ENCODE peak calls at places on chromosomes 2 and 18, in four cellular contexts. D, F, I and P are unnamed samples.

GRCh38 chr18:74624491-74624890 is 26.8 kb downstream of the ZNF407 start:
- DNase-seq in D (no peak), F (no peak), I (no peak), P (no peak)

GRCh38 chr2:63484481-63484880 is 103.8 kb downstream of the WDPCP start:
- DNase-seq in D (no peak), F (no peak), I (no peak), P (no peak)

GRCh38 chr2:209523778-209524362 is 100.0 kb downstream of the MAP2 start:
- DNase-seq in D (no peak), F (no peak), I (no peak), P (no peak)

GRCh38 chr2:152486737-152487063 is 151.7 kb downstream of the FMNL2 start:
- DNase-seq in D (no peak), F (no peak), I (no peak), P (no peak)

GRCh38 chr2:39140322-39140847 is 19.5 kb upstream of the SOS1 start:
- DNase-seq in D (peak; percentile 80), F (no peak), I (no peak), P (no peak)

GRCh38 chr18:79519751-79520472 is 124.2 kb downstream of the NFATC1 start:
- DNase-seq in D (no peak), F (peak; percentile 35), I (no peak), P (no peak)

GRCh38 chr18:13589316-13589715 is 137.0 kb downstream of the FAM210A start:
- DNase-seq in D (no peak), F (no peak), I (no peak), P (no peak)

GRCh38 chr2:235088608-235089020 is 136.8 kb downstream of the SH3BP4 start:
- DNase-seq in D (peak; percentile 22), F (no peak), I (no peak), P (no peak)

GRCh38 chr2:9097239-9097638 is 93.8 kb upstream of the MBOAT2 start:
- DNase-seq in D (no peak), F (no peak), I (no peak), P (no peak)

GRCh38 chr2:202269585-202269984 is 4.0 kb downstream of the NOP58 start:
- DNase-seq in D (no peak), F (peak; percentile 16), I (peak; percentile 17), P (no peak)

GRCh38 chr18:75168654-75169053 is 40.3 kb downstream of the PTGR3 start:
- DNase-seq in D (no peak), F (no peak), I (no peak), P (no peak)

GRCh38 chr2:215218587-215219577 is 80.5 kb upstream of the ABCA12 start:
- DNase-seq in D (no peak), F (no peak), I (no peak), P (no peak)

GRCh38 chr18:62345909-62346308 is 20.8 kb downstream of the TNFRSF11A start:
- DNase-seq in D (no peak), F (no peak), I (no peak), P (no peak)

GRCh38 chr18:10381516-10381915 is 72.9 kb upstream of the APCDD1 start:
- DNase-seq in D (no peak), F (no peak), I (no peak), P (no peak)

GRCh38 chr2:105977212-105977611 is 216.9 kb downstream of the UXS1 start:
- DNase-seq in D (peak; percentile 33), F (no peak), I (no peak), P (no peak)

GRCh38 chr18:12907258-12907925 is 23.4 kb upstream of the PTPN2 start:
- DNase-seq in D (no peak), F (peak; percentile 26), I (no peak), P (no peak)

GRCh38 chr2:120394764-120395163 is 48.8 kb downstream of the INHBB start:
- DNase-seq in D (no peak), F (no peak), I (no peak), P (no peak)

GRCh38 chr2:190413421-190413820 is 5.3 kb downstream of the MFSD6 start:
- DNase-seq in D (no peak), F (no peak), I (no peak), P (no peak)

GRCh38 chr2:216724190-216724589 is 28.8 kb upstream of the IGFBP5 start:
- DNase-seq in D (no peak), F (no peak), I (no peak), P (no peak)

GRCh38 chr2:108625186-108625827 is 91.0 kb downstream of the LIMS1 start:
- DNase-seq in D (no peak), F (no peak), I (no peak), P (no peak)

GRCh38 chr2:236167297-236168109 is 683 bp downstream of the GBX2 start:
- DNase-seq in D (no peak), F (peak; percentile 33), I (no peak), P (peak; percentile 50)

GRCh38 chr18:49865401-49865800 is 52.1 kb upstream of the ACAA2 start:
- DNase-seq in D (no peak), F (no peak), I (no peak), P (no peak)

GRCh38 chr18:26655614-26656400 is 107.5 kb upstream of the KCTD1 start:
- DNase-seq in D (no peak), F (no peak), I (no peak), P (peak; percentile 74)

GRCh38 chr2:241217320-241218031 is 29.0 kb downstream of the ANO7 start:
- DNase-seq in D (peak; percentile 80), F (peak; percentile 87), I (no peak), P (peak; percentile 74)

GRCh38 chr18:59461171-59461570 is 102.1 kb upstream of the LMAN1 start:
- DNase-seq in D (no peak), F (no peak), I (no peak), P (no peak)

GRCh38 chr18:79378416-79379250 is 17.1 kb upstream of the NFATC1 start:
- DNase-seq in D (no peak), F (peak; percentile 54), I (peak; percentile 26), P (peak; percentile 92)

GRCh38 chr2:199259671-199260070 is 198.1 kb downstream of the SATB2 start:
- DNase-seq in D (no peak), F (no peak), I (no peak), P (no peak)

GRCh38 chr2:230793573-230794359 is 71.0 kb upstream of the ITM2C start:
- DNase-seq in D (no peak), F (no peak), I (no peak), P (no peak)

GRCh38 chr2:3870222-3870621 is 166.8 kb downstream of the DCDC2C start:
- DNase-seq in D (no peak), F (no peak), I (no peak), P (no peak)

GRCh38 chr2:33559986-33560385 is 39.1 kb downstream of the FAM98A start:
- DNase-seq in D (no peak), F (no peak), I (no peak), P (no peak)

GRCh38 chr2:45923701-45924100 is 272.2 kb downstream of the PRKCE start:
- DNase-seq in D (no peak), F (no peak), I (no peak), P (no peak)

GRCh38 chr2:240286596-240286995 is 146.1 kb upstream of the OTOS start:
- DNase-seq in D (no peak), F (no peak), I (no peak), P (no peak)

GRCh38 chr2:234003972-234004617 is 46.4 kb upstream of the SPP2 start:
- DNase-seq in D (no peak), F (no peak), I (no peak), P (no peak)

GRCh38 chr18:75114231-75114630 is 94.7 kb downstream of the PTGR3 start:
- DNase-seq in D (no peak), F (no peak), I (no peak), P (no peak)

GRCh38 chr2:126698991-126699390 is 43.0 kb downstream of the GYPC start:
- DNase-seq in D (no peak), F (no peak), I (no peak), P (no peak)

GRCh38 chr2:239519921-239520585 is 119.2 kb upstream of the HDAC4 start:
- DNase-seq in D (no peak), F (no peak), I (no peak), P (no peak)

GRCh38 chr2:113176696-113177355 is 3.1 kb downstream of the PSD4 start:
- DNase-seq in D (no peak), F (no peak), I (no peak), P (no peak)

GRCh38 chr2:162916286-162916801 is 77.8 kb upstream of the KCNH7 start:
- DNase-seq in D (no peak), F (no peak), I (no peak), P (no peak)

GRCh38 chr2:73984203-73984921 is at the start of gene TET3:
- DNase-seq in D (no peak), F (peak; percentile 75), I (no peak), P (peak; percentile 49)
- TF ChIP-seq CREM in D (no peak), F (no peak), I (no peak), P (no peak)

GRCh38 chr18:67183398-67183797 is 333.1 kb downstream of the DSEL start:
- DNase-seq in D (no peak), F (no peak), I (no peak), P (no peak)
- TF ChIP-seq CREM in D (no peak), F (no peak), I (no peak), P (no peak)

GRCh38 chr18:21896732-21897336 is 156.2 kb downstream of the MIB1 start:
- DNase-seq in D (no peak), F (peak; percentile 22), I (no peak), P (peak; percentile 31)

GRCh38 chr18:21900594-21901352 is 160.2 kb downstream of the MIB1 start:
- DNase-seq in D (peak; percentile 53), F (no peak), I (no peak), P (no peak)

GRCh38 chr18:21894619-21895367 is 154.2 kb downstream of the MIB1 start:
- DNase-seq in D (no peak), F (no peak), I (no peak), P (no peak)

GRCh38 chr18:21901423-21901822 is 160.8 kb downstream of the MIB1 start:
- DNase-seq in D (no peak), F (no peak), I (no peak), P (no peak)

DNA sequence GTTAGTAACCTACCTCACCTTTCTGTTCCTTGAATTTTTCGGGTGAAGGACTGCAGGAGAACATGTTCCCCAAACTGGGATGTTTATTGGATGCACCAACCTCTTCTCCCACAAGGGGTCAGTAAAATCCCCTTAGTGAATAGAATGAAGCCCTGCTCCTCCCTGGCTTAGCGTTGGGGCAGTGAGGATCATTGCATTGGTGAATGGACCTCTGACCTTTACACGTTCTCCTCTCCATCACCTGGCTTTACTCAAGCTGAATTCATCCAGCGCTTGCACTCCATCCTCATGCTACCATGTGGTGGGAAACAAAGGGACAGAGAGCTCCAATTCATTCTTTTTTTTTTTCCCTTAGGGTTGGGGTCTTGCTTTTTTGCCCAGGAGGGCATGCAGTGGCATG is 157.2 kb downstream of the MIB1 start:
- DNase-seq in D (peak; percentile 56), F (peak; percentile 62), I (no peak), P (peak; percentile 72)
- TF ChIP-seq CREM in D (no peak), F (no peak), I (no peak), P (no peak)

GRCh38 chr2:69635426-69635825 is 8.1 kb downstream of the AAK1 start:
- DNase-seq in D (no peak), F (no peak), I (no peak), P (no peak)
- TF ChIP-seq CREM in D (no peak), F (no peak), I (no peak), P (no peak)